ENCODE peak calls at places on chromosomes 3 and 15, in six cellular contexts. R is mesendoderm, F is neural progenitor cell, Z is OCI-LY7, O is adrenal gland, X is esophagus muscularis mucosa. D is an unnamed sample. For H3K36me3, the result is how much of the 10 kb centered on the place peaks cover.

GRCh38 chr15:66865622-66866611 is 163.9 kb downstream of the SMAD6 start:
- DNase-seq in X (peak), O (no peak), R (peak), Z (peak), F (no peak), D (peak)

GRCh38 chr3:71066356-71066755 is 517.2 kb downstream of the FOXP1 start:
- DNase-seq in O (no peak), Z (peak), F (no peak), R (peak), X (no peak), D (no peak)

GRCh38 chr3:177731644-177732268 is 534.5 kb upstream of the TBL1XR1 start:
- DNase-seq in O (no peak), R (no peak), Z (no peak), F (no peak), X (no peak), D (no peak)

GRCh38 chr3:71130516-71131384 is 452.8 kb downstream of the FOXP1 start:
- DNase-seq in R (peak), F (peak), Z (peak), O (peak), X (peak), D (peak)

GRCh38 chr3:52298147-52299098 is 10.8 kb downstream of the GLYCTK start:
- DNase-seq in R (no peak), X (no peak), O (peak), F (peak), Z (no peak), D (no peak)

GRCh38 chr3:37125195-37125594 is 49.2 kb downstream of the LRRFIP2 start:
- DNase-seq in O (no peak), X (no peak), R (no peak), F (no peak), Z (no peak), D (no peak)

GRCh38 chr15:98949624-98950023 is 58.0 kb downstream of the PGPEP1L start:
- DNase-seq in O (no peak), X (no peak), Z (no peak), F (no peak), R (no peak), D (no peak)

GRCh38 chr15:59991919-59992318 is 12.2 kb upstream of the FOXB1 start:
- DNase-seq in R (no peak), X (no peak), O (no peak), F (no peak), Z (no peak), D (no peak)

GRCh38 chr15:91271565-91272153 is 171.6 kb downstream of the SV2B start:
- DNase-seq in O (peak), X (no peak), R (peak), Z (peak), F (peak), D (no peak)

GRCh38 chr3:176375519-176375918 is 821.8 kb downstream of the TBL1XR1 start:
- DNase-seq in F (no peak), O (no peak), R (peak), X (no peak), Z (no peak), D (no peak)

GRCh38 chr3:49903451-49904424 is at the start of gene MST1R:
- DNase-seq in X (no peak), F (peak), O (peak), Z (no peak), R (peak), D (peak)

GRCh38 chr15:83559310-83559966 is 94.5 kb upstream of the ADAMTSL3 start:
- DNase-seq in X (peak), O (peak), R (peak), F (peak), Z (peak), D (no peak)

GRCh38 chr3:144175644-144176425 is 204.2 kb downstream of the DIPK2A start:
- DNase-seq in F (no peak), O (no peak), X (no peak), Z (no peak), R (peak), D (no peak)

GRCh38 chr3:31407665-31408064 is 125.1 kb upstream of the STT3B start:
- DNase-seq in O (no peak), X (no peak), F (no peak), Z (no peak), R (no peak), D (no peak)

GRCh38 chr3:41198046-41198445 is 1.3 kb upstream of the CTNNB1 start:
- DNase-seq in O (no peak), X (no peak), R (no peak), F (no peak), Z (no peak), D (no peak)

GRCh38 chr15:90412356-90413194 is 24.5 kb downstream of the IQGAP1 start:
- DNase-seq in Z (peak), X (no peak), R (peak), O (no peak), F (no peak), D (no peak)

GRCh38 chr15:34588046-34588674 is 4.7 kb upstream of the GOLGA8B start:
- DNase-seq in F (peak), Z (peak), O (peak), R (peak), X (no peak), D (no peak)

GRCh38 chr15:84604804-84605203 is 4.0 kb downstream of the ZSCAN2 start:
- DNase-seq in O (no peak), X (no peak), R (no peak), Z (no peak), F (no peak), D (no peak)

GRCh38 chr3:94234177-94234788 is 171.4 kb downstream of the NSUN3 start:
- DNase-seq in Z (peak), X (no peak), F (peak), R (peak), O (peak), D (no peak)

GRCh38 chr3:12394516-12395271 is 89.6 kb upstream of the TSEN2 start:
- DNase-seq in O (no peak), F (no peak), R (no peak), X (no peak), Z (no peak), D (no peak)

GRCh38 chr15:74878273-74878672 is 5.1 kb upstream of the SCAMP2 start:
- DNase-seq in O (no peak), F (no peak), X (no peak), R (no peak), Z (no peak), D (no peak)

GRCh38 chr3:35665390-35666055 is 26.2 kb downstream of the ARPP21 start:
- DNase-seq in F (no peak), R (no peak), O (no peak), Z (peak), X (no peak), D (no peak)

GRCh38 chr15:44726568-44727461 is 9.5 kb upstream of the TRIM69 start:
- DNase-seq in F (no peak), O (peak), X (no peak), R (peak), Z (peak), D (no peak)

GRCh38 chr15:75782926-75783325 is 60.3 kb upstream of the UBE2Q2 start:
- DNase-seq in O (no peak), R (no peak), X (no peak), F (no peak), Z (no peak), D (no peak)

GRCh38 chr15:97140216-97140615 is 809.7 kb downstream of the NR2F2 start:
- DNase-seq in O (no peak), F (peak), R (peak), X (no peak), Z (no peak), D (no peak)

GRCh38 chr3:108554913-108555571 is 34.2 kb downstream of the CIP2A start:
- DNase-seq in X (no peak), F (peak), O (no peak), R (no peak), Z (no peak), D (no peak)

GRCh38 chr15:66923438-66923881 is 141.9 kb upstream of the SMAD3 start:
- DNase-seq in X (no peak), O (no peak), R (peak), Z (peak), F (peak), D (no peak)

GRCh38 chr3:11035757-11036505 is 43.4 kb downstream of the SLC6A1 start:
- DNase-seq in X (no peak), Z (no peak), O (no peak), R (no peak), F (no peak), D (no peak)

GRCh38 chr15:52208306-52208946 is 17.2 kb upstream of the GNB5 start:
- DNase-seq in F (peak), R (peak), X (peak), O (peak), Z (peak), D (peak)

GRCh38 chr3:39189648-39190269 is 2.6 kb downstream of the XIRP1 start:
- DNase-seq in X (no peak), R (peak), O (peak), Z (peak), F (peak), D (no peak)

GRCh38 chr3:168386301-168386700 is 290.6 kb upstream of the GOLIM4 start:
- DNase-seq in F (no peak), X (no peak), Z (no peak), R (no peak), O (no peak), D (no peak)

GRCh38 chr15:77547801-77548607 is 84.7 kb downstream of the LINGO1 start:
- DNase-seq in F (no peak), X (no peak), O (no peak), Z (peak), R (peak), D (no peak)

GRCh38 chr3:101043687-101044078 is 50.5 kb upstream of the ABI3BP start:
- DNase-seq in R (no peak), Z (no peak), O (no peak), X (no peak), F (no peak), D (no peak)

GRCh38 chr3:63278171-63278999 is at the start of gene SYNPR:
- DNase-seq in F (peak), Z (no peak), O (no peak), R (peak), X (no peak), D (no peak)

GRCh38 chr15:38267416-38268022 is 14.9 kb downstream of the SPRED1 start:
- DNase-seq in R (no peak), X (no peak), F (no peak), Z (no peak), O (no peak), D (no peak)

GRCh38 chr3:123331006-123331405 is 117.9 kb downstream of the ADCY5 start:
- DNase-seq in O (peak), R (peak), X (no peak), Z (no peak), F (peak), D (peak)
- H3K27ac ChIP-seq in O (peak), R (no peak), X (peak), Z (no peak), F (no peak), D (peak)

GRCh38 chr3:128620268-128620691 is 30.3 kb downstream of the RPN1 start:
- DNase-seq in O (no peak), X (no peak), R (no peak), F (no peak), Z (no peak), D (no peak)

GRCh38 chr3:128617557-128618397 is 32.8 kb downstream of the RPN1 start:
- DNase-seq in R (peak), X (peak), F (peak), Z (peak), O (peak), D (peak)

GRCh38 chr3:128618398-128618726 is 32.3 kb downstream of the RPN1 start:
- DNase-seq in O (no peak), R (no peak), F (no peak), Z (no peak), X (no peak), D (no peak)

GRCh38 chr3:128621234-128621633 is 29.4 kb downstream of the RPN1 start:
- DNase-seq in F (no peak), Z (no peak), O (no peak), X (no peak), R (no peak), D (no peak)

DNA sequence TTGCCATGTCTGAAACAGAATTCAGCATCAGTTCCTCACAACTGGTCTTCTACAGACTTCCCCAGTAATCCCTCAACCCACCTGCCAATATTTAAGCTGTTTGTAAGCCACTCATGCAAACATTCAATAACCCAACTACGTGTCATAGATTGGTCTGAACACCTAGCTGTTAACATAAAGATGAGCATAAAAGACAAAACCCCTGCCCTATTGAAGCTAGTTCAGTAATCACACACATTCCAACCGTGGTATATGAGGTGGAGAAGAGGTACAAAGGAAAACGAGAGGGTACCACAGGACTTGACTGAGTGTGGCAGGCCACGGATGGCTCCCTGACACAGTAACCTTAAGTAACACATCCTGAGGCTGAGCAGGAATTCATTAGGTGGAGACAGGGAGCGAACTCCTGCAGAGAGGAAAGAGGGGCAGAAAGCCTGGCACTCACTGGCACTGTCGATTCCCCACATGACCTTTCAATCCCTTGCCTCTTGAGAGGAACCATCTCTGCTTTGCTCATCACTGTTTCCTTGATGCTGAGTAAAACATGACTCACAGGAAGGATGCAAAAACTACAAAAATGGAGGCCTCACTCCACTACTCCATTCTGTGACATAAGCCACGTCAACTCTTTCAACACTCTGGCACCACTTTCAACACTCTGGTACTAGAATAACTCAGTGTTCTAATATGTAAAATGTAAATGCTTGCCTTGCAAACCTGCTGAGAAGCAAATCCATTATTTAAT is 31.3 kb downstream of the RPN1 start:
- DNase-seq in O (no peak), F (no peak), R (no peak), Z (no peak), X (no peak), D (no peak)
- H3K4me3 ChIP-seq in O (no peak), F (no peak), R (no peak), Z (peak), X (no peak), D (peak)

GRCh38 chr15:56234804-56235203 is 8.9 kb downstream of the RFX7 start:
- DNase-seq in X (no peak), F (no peak), R (no peak), Z (no peak), O (no peak), D (no peak)
- H3K36me3 ChIP-seq in X (under half), F (half or more), R (under half), Z (half or more), O (under half), D (under half)

GRCh38 chr15:47411733-47412530 is 305.4 kb upstream of the SEMA6D start:
- DNase-seq in R (no peak), Z (no peak), O (no peak), F (no peak), X (no peak), D (no peak)
- H3K27ac ChIP-seq in R (no peak), Z (no peak), O (no peak), F (no peak), X (no peak), D (no peak)

GRCh38 chr15:71444032-71444810 is 328.9 kb downstream of the THSD4 start:
- DNase-seq in X (no peak), R (no peak), F (no peak), Z (no peak), O (no peak), D (no peak)
- H3K4me3 ChIP-seq in X (no peak), R (no peak), F (no peak), Z (no peak), O (no peak), D (no peak)

GRCh38 chr3:14453841-14454630 is 51.6 kb downstream of the SLC6A6 start:
- DNase-seq in Z (no peak), R (no peak), X (no peak), O (peak), F (no peak), D (no peak)
- H3K36me3 ChIP-seq in Z (half or more), R (under half), X (under half), O (under half), F (under half), D (under half)

DNA sequence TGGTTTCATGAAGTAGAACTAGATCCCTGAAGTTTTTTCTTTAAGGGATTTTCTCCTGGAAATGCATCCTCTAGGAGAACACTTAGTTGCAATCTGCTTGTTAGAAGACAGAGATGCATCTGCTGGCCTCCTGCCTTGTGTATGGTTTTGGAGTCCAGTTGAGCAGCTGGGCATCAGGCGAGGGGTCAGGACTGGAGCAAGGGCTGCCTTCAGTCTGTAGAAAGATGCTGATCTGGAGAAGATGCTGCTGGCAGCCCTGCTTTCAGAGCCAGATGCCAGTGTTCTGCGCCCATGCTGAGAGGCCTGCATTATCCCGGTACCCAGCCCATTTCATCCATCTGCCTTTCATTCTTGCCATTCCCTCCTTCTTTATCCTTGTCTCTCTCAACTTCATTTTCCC is 77.4 kb downstream of the CHCHD6 start:
- DNase-seq in F (no peak), X (no peak), Z (no peak), R (no peak), O (no peak), D (no peak)
- H3K27ac ChIP-seq in F (peak), X (peak), Z (no peak), R (no peak), O (no peak), D (peak)